ENCODE peak calls at places on chromosome 14, in eight cellular contexts. C, B, T, W, L, X, S and Q are unnamed samples.

GRCh38 chr14:102201369-102201748 is 61.7 kb downstream of the WDR20 start:
- DNase-seq in S (no peak), L (no peak), W (no peak), T (no peak), X (no peak), B (no peak), C (no peak), Q (no peak)

GRCh38 chr14:69917287-69917686 is 38.1 kb downstream of the SMOC1 start:
- DNase-seq in C (no peak), S (no peak), T (no peak), W (no peak), X (no peak), B (no peak), L (peak), Q (no peak)

GRCh38 chr14:105488781-105489606 is 2.1 kb upstream of the TEDC1 start:
- DNase-seq in S (no peak), B (no peak), C (no peak), W (no peak), T (no peak), L (no peak), X (no peak), Q (no peak)

GRCh38 chr14:33836203-33836894 is 114.5 kb downstream of the EGLN3 start:
- DNase-seq in W (no peak), C (peak), B (no peak), L (no peak), X (no peak), S (no peak), T (no peak), Q (no peak)

GRCh38 chr14:80455031-80455430 is 243.7 kb upstream of the DIO2 start:
- DNase-seq in X (no peak), T (no peak), W (no peak), L (no peak), S (no peak), B (no peak), C (no peak), Q (no peak)

GRCh38 chr14:35687335-35687939 is 121.7 kb downstream of the RALGAPA1 start:
- DNase-seq in W (peak), T (peak), B (peak), C (peak), X (no peak), L (peak), S (peak), Q (peak)

GRCh38 chr14:95701846-95702221 is 12.1 kb downstream of the TCL1A start:
- DNase-seq in T (peak), L (no peak), B (no peak), C (no peak), S (no peak), W (peak), X (no peak), Q (no peak)

GRCh38 chr14:22555573-22556011 is 33.4 kb downstream of the DAD1 start:
- DNase-seq in B (no peak), S (no peak), X (no peak), L (peak), C (no peak), T (no peak), W (peak), Q (peak)

GRCh38 chr14:63276016-63276415 is 42.7 kb downstream of the GPHB5 start:
- DNase-seq in L (no peak), B (no peak), T (no peak), S (no peak), W (no peak), C (no peak), X (no peak), Q (no peak)

GRCh38 chr14:63616015-63616414 is 25.7 kb downstream of the WDR89 start:
- DNase-seq in C (no peak), T (no peak), L (no peak), X (no peak), S (peak), B (no peak), W (no peak), Q (no peak)

GRCh38 chr14:30906752-30907658 is 32.6 kb downstream of the COCH start:
- DNase-seq in T (peak), L (peak), C (no peak), W (no peak), B (peak), S (peak), X (no peak), Q (peak)

DNA sequence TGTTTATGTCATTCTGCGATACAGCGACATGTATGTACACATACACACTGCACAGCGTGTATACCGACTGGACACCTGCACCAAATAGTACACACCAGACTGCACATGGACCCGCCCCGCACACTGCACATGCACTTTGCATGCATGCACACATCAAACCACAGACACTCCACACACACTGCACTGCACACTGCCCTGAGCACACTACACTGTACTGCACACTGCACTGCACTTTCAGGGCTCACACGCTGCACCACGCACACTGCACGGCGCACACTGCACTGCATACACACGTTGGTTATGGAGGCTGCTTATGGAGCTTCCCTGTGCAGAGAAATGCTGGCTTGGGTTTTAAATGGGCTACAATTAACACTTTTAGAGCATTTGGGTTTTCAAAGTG is 1.6 kb downstream of the PAPLN start:
- DNase-seq in S (no peak), C (no peak), L (no peak), X (no peak), W (no peak), B (no peak), T (no peak), Q (peak)
- H3K4me2 ChIP-seq in S (peak), C (no peak), L (peak), X (peak), W (peak), B (peak), T (peak), Q (peak)

GRCh38 chr14:87175175-87175574 is 817.8 kb downstream of the GALC start:
- DNase-seq in T (no peak), X (no peak), S (no peak), B (no peak), W (no peak), L (no peak), C (no peak), Q (peak)

GRCh38 chr14:87171161-87171560 is 821.8 kb downstream of the GALC start:
- DNase-seq in B (no peak), S (no peak), C (no peak), T (no peak), W (no peak), X (no peak), L (no peak), Q (peak)

GRCh38 chr14:87170179-87170578 is 822.8 kb downstream of the GALC start:
- DNase-seq in B (peak), C (no peak), S (no peak), W (no peak), L (no peak), T (no peak), X (peak), Q (peak)
- H3K27ac ChIP-seq in B (no peak), C (no peak), S (no peak), W (no peak), L (no peak), T (no peak), X (no peak), Q (peak)

GRCh38 chr14:90512332-90512951 is 115.6 kb downstream of the CALM1 start:
- DNase-seq in T (no peak), S (no peak), C (no peak), L (no peak), W (no peak), B (no peak), X (no peak), Q (no peak)
- H3K4me2 ChIP-seq in T (peak), S (no peak), C (no peak), L (no peak), W (no peak), B (no peak), X (no peak), Q (no peak)

DNA sequence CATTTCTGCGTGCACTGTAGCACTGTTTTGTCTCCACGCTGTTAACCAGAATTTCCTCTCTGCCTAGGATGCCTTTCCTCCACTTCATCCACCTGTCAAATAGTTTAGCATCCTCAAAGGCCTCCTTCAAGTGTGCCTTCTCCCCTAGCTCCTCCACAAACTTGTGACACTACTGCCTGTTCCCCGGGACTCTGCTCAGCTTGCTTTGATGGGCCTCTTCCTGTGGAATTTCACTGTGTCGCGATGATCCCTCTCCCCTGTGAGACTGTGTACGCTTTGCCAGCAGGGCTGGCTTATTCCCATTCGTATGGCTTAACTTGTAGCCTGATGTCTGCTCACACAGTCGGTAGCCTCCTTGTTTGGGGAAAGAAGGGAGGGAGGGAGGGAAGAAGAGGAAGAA is 426.8 kb downstream of the VRK1 start:
- DNase-seq in X (no peak), C (no peak), B (no peak), W (no peak), L (no peak), T (no peak), S (no peak), Q (no peak)
- H3K27ac ChIP-seq in X (no peak), C (no peak), B (no peak), W (no peak), L (no peak), T (no peak), S (no peak), Q (peak)

GRCh38 chr14:61463664-61464063 is 142.3 kb downstream of the PRKCH start:
- DNase-seq in S (no peak), C (no peak), W (no peak), T (no peak), X (no peak), L (no peak), B (no peak), Q (no peak)
- H3K4me2 ChIP-seq in S (no peak), C (no peak), W (no peak), T (no peak), X (no peak), L (peak), B (no peak), Q (no peak)